ENCODE peak calls at places on chromosome 19, in eight cellular contexts. K is PC-3; E is left ventricle myocardium superior; N is effector memory CD8-positive, alpha-beta T cell; Y is omental fat pad; O is natural killer cell; V is left lung; W is activated CD8-positive, alpha-beta T cell treated with anti-CD3 and anti-CD28 coated beads, Interleukin-2, amount 10 ng/mL, durations not matched to agents 7 days and 5 days. B is an unnamed sample.

GRCh38 chr19:11059511-11060358 is 29.5 kb upstream of the LDLR start:
- ATAC-seq in K (no peak), O (no peak), E (no peak), Y (no peak), V (no peak), N (no peak), W (no peak), B (no peak)

GRCh38 chr19:41193420-41194156 is 569 bp downstream of the CYP2S1 start:
- ATAC-seq in O (no peak), K (peak; percentile 49), E (no peak), N (no peak), V (peak; percentile 40), Y (peak; percentile 7), W (no peak), B (no peak)

GRCh38 chr19:8355631-8356402 is 8.1 kb upstream of the ANGPTL4 start:
- ATAC-seq in N (no peak), V (peak; percentile 82), Y (peak; percentile 91), O (peak; percentile 50), W (no peak), E (peak; percentile 30), K (peak; percentile 93), B (peak; percentile 72)

GRCh38 chr19:15450528-15450890 is 753 bp upstream of the WIZ start:
- ATAC-seq in W (no peak), O (no peak), K (no peak), N (no peak), V (no peak), Y (no peak), E (no peak), B (no peak)

GRCh38 chr19:1468274-1469199 is 10.5 kb downstream of the C19orf25 start:
- ATAC-seq in V (no peak), W (peak; percentile 23), E (peak; percentile 8), O (no peak), N (peak; percentile 6), Y (no peak), K (peak; percentile 11), B (no peak)

GRCh38 chr19:56670961-56671612 is 470 bp downstream of the ZNF835 start:
- ATAC-seq in E (peak; percentile 31), Y (peak; percentile 20), O (peak; percentile 37), V (peak; percentile 44), N (peak; percentile 33), W (no peak), K (no peak), B (no peak)

GRCh38 chr19:38769635-38770211 is 3.6 kb downstream of the LGALS7 start:
- ATAC-seq in E (peak; percentile 89), Y (peak; percentile 73), V (peak; percentile 83), K (no peak), O (peak; percentile 91), W (peak; percentile 83), N (peak; percentile 86), B (peak; percentile 87)

GRCh38 chr19:16446108-16447014 is 25.4 kb downstream of the EPS15L1 start:
- ATAC-seq in K (no peak), O (no peak), V (peak; percentile 9), Y (no peak), W (no peak), E (no peak), N (no peak), B (peak; percentile 37)

GRCh38 chr19:51433092-51433491 is 15.7 kb upstream of the SIGLEC10 start:
- ATAC-seq in K (no peak), W (no peak), V (no peak), N (no peak), O (no peak), Y (no peak), E (no peak), B (no peak)

GRCh38 chr19:2079865-2080301 is 16.2 kb downstream of the MOB3A start:
- ATAC-seq in N (no peak), K (no peak), E (no peak), V (no peak), Y (no peak), W (no peak), O (no peak), B (no peak)

GRCh38 chr19:4059493-4059880 is 7.2 kb downstream of the ZBTB7A start:
- ATAC-seq in V (no peak), Y (no peak), W (no peak), K (no peak), N (peak; percentile 18), E (no peak), O (peak; percentile 8), B (no peak)

GRCh38 chr19:36106441-36106840 is 4.5 kb upstream of the OVOL3 start:
- ATAC-seq in N (no peak), E (peak; percentile 62), V (no peak), O (no peak), Y (no peak), K (no peak), W (no peak), B (no peak)